ENCODE peak calls at places on chromosomes 6 and 20, in ten cellular contexts. G is adrenal gland, Q is coronary artery, A is tibial artery, L is GM12878, I is H9, Y is mucosa of descending colon, H is brain microvascular endothelial cell, B is fibroblast of lung, F is cardiac fibroblast. O is an unnamed sample.

GRCh38 chr6:39169448-39170344 is 54.7 kb upstream of the SAYSD1 start:
- DNase-seq in G (peak; percentile 58), Q (no peak), A (peak; percentile 62), L (no peak), I (no peak), Y (peak; percentile 83), H (no peak), B (no peak), F (no peak), O (no peak)

GRCh38 chr6:161498359-161498758 is 224.5 kb upstream of the AGPAT4 start:
- DNase-seq in G (no peak), Q (no peak), A (no peak), L (no peak), I (peak; percentile 88), Y (no peak), H (peak; percentile 13), B (peak; percentile 72), F (peak; percentile 62), O (peak; percentile 80)

GRCh38 chr6:158358450-158359077 is 46.3 kb downstream of the TULP4 start:
- DNase-seq in G (peak; percentile 50), Q (no peak), A (no peak), L (no peak), I (no peak), Y (peak; percentile 48), H (no peak), B (no peak), F (no peak), O (no peak)

GRCh38 chr20:36153754-36154695 is 515 bp upstream of the EPB41L1 start:
- DNase-seq in G (peak; percentile 94), Q (peak; percentile 85), A (peak; percentile 95), L (no peak), I (peak; percentile 85), Y (peak; percentile 87), H (peak; percentile 51), B (peak; percentile 68), F (peak; percentile 82), O (peak; percentile 70)

GRCh38 chr6:2578729-2579128 is 172.0 kb downstream of the MYLK4 start:
- DNase-seq in G (no peak), Q (no peak), A (no peak), L (no peak), I (no peak), Y (no peak), H (no peak), B (peak; percentile 12), F (peak; percentile 62), O (no peak)

GRCh38 chr6:26554669-26555504 is 16.7 kb downstream of the HMGN4 start:
- DNase-seq in G (no peak), Q (no peak), A (no peak), L (no peak), I (peak; percentile 58), Y (no peak), H (peak; percentile 75), B (peak; percentile 62), F (peak; percentile 71), O (peak; percentile 53)

GRCh38 chr6:106688177-106688951 is 59.0 kb downstream of the QRSL1 start:
- DNase-seq in G (no peak), Q (no peak), A (no peak), L (peak; percentile 25), I (no peak), Y (no peak), H (no peak), B (no peak), F (no peak), O (peak; percentile 48)

GRCh38 chr6:158711264-158711663 is 61.4 kb downstream of the SYTL3 start:
- DNase-seq in G (no peak), Q (no peak), A (peak; percentile 29), L (no peak), I (no peak), Y (no peak), H (no peak), B (peak; percentile 50), F (peak; percentile 74), O (no peak)

DNA sequence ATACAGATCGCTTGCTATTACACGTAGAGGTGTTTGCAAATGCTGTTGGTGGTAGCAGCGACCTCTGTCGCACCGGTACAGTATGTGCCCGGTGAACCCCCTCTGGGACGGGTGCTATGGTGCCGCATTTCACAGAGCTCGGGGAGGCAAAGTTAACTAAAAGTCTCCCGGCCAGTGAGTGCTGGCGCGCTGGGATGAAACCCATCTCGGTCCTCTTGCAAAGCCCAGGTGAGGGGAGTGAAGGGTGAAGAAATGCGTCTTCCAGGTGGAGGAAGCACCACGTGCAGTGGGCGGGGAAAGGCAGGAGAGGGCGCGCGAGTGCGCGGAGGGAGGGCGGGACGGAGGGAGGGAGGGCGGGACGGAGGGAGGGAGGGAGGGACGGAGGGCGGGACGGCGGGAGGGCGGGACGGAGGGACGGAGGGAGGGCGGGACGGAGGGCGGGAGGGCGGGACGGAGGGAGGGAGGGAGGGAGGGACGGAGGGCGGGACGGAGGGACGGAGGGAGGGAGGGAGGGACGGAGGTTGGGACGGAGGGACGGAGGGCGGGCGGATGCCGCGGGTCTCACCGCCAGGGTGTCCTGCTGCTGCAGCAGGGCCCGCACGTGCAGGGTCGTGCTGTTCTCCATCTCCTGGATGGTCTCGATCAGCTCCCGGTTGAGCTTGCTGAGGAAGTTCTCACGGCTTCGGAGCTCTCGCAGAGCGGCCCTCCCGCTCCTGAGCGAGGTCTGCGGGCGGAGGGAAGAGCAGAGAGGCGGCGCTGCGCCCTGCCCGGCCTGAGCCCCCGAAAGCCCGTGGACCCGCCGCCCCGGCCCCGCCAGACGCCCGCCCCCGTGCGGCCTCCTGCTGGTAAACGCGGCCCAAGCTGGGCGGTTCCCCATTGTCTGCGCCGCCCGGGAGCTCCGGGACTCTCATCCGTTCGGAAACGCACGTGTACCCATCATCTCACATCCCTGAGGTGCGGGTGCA is 11.7 kb downstream of the C20orf96 start:
- DNase-seq in G (peak; percentile 71), Q (no peak), A (peak; percentile 66), L (no peak), I (peak; percentile 81), Y (no peak), H (no peak), B (no peak), F (no peak), O (no peak)
- TF ChIP-seq CTCF in G (no peak), Q (no peak), A (no peak), L (no peak), I (peak; percentile 49), Y (no peak), H (peak; percentile 10), B (no peak), F (peak; percentile 5), O (no peak)

GRCh38 chr6:169097336-169098052 is 156.2 kb downstream of the THBS2 start:
- DNase-seq in G (no peak), Q (no peak), A (no peak), L (no peak), I (no peak), Y (no peak), H (peak; percentile 100), B (peak; percentile 100), F (peak; percentile 94), O (peak; percentile 4)

GRCh38 chr6:169098136-169098535 is 155.5 kb downstream of the THBS2 start:
- DNase-seq in G (no peak), Q (no peak), A (no peak), L (no peak), I (no peak), Y (no peak), H (no peak), B (peak; percentile 66), F (no peak), O (no peak)

GRCh38 chr6:169101036-169101805 is 152.4 kb downstream of the THBS2 start:
- DNase-seq in G (no peak), Q (no peak), A (no peak), L (no peak), I (no peak), Y (no peak), H (no peak), B (peak; percentile 86), F (no peak), O (no peak)

GRCh38 chr6:169101981-169102380 is 151.7 kb downstream of the THBS2 start:
- DNase-seq in G (no peak), Q (no peak), A (no peak), L (no peak), I (no peak), Y (no peak), H (no peak), B (peak; percentile 61), F (peak; percentile 18), O (no peak)

DNA sequence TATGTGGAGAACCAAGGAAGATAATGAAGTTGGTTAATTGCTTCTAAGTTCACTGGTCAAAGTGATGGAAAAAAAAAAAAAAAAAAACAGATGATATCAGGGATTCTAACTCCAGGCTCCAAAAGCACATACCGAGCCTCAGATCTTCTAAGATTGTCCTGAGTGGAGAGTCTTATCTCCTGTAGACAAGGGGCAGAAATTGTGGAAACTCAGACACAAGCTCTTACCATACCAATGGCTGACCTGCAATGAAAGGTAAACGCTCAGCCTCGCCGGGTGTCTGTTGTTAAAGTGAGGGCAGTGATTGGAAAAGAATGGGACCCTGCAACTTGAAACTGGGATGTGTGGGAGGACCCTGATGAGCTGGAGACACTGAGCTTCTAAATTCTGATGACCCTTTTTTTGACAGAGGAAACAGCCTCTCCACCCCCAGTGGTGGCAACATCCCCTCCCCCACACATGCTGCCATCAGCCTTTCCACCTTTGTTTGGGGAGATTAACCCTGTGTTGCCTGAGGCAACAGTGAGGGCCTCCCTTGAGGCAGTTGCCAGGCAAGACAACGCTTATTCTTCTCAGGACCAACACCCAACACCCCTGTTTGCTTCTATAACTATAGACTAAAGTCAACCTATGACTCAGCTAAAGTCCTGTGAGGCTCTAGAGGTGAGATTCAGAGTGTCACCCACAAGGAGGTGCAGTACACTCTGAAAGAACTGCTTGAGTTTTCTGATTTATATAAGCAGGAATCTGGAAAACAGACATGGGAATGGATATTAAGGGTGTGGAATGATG is 154.0 kb downstream of the THBS2 start:
- DNase-seq in G (no peak), Q (no peak), A (no peak), L (no peak), I (peak; percentile 33), Y (no peak), H (peak; percentile 58), B (peak; percentile 63), F (peak; percentile 47), O (peak; percentile 56)
- TF ChIP-seq CTCF in G (no peak), Q (no peak), A (no peak), L (no peak), I (peak; percentile 36), Y (no peak), H (peak; percentile 45), B (no peak), F (peak; percentile 9), O (peak; percentile 36)

DNA sequence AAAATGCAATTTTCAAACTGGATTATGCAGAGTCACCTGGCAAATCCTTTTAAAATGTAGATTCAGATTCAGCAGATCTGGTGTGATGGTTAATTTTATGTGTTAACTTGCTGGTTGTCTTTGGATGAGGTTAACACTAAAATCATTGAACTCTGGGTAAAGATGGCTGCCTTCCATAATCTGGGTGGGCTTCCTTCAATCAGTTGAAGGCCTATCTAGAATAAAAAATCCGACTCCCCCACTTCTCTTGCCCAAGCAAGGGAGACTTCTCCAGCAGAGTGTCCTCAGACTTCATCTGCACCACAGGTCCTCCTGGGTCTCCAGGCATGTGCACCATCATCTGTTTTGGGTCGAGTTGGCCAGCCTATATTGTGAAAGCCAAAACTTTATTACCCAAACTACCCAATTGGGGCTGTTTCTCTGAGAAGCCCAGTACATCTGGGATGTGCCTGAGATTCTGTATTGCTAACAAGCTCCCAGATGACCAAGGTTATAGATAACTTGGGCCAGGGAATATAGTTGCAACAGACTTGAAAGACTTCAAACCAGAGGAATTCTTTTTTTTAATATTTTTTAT is 1.6 kb upstream of the SLC17A5 start:
- DNase-seq in G (no peak), Q (no peak), A (no peak), L (no peak), I (no peak), Y (no peak), H (no peak), B (no peak), F (no peak), O (no peak)
- TF ChIP-seq CTCF in G (no peak), Q (no peak), A (no peak), L (no peak), I (no peak), Y (no peak), H (no peak), B (no peak), F (no peak), O (no peak)

GRCh38 chr6:149863846-149864577 is at the start of gene LRP11:
- DNase-seq in G (peak; percentile 94), Q (peak; percentile 89), A (peak; percentile 92), L (no peak), I (peak; percentile 95), Y (peak; percentile 94), H (peak; percentile 69), B (peak; percentile 76), F (peak; percentile 86), O (peak; percentile 87)

GRCh38 chr6:149861603-149862423 is 2.3 kb downstream of the LRP11 start:
- DNase-seq in G (no peak), Q (no peak), A (no peak), L (no peak), I (no peak), Y (no peak), H (no peak), B (peak; percentile 45), F (no peak), O (no peak)

GRCh38 chr6:149863596-149863845 is 638 bp downstream of the LRP11 start:
- DNase-seq in G (no peak), Q (no peak), A (peak; percentile 71), L (no peak), I (no peak), Y (no peak), H (no peak), B (no peak), F (no peak), O (no peak)

GRCh38 chr6:149864578-149865535 is 698 bp upstream of the LRP11 start:
- DNase-seq in G (peak; percentile 78), Q (no peak), A (no peak), L (no peak), I (no peak), Y (no peak), H (peak; percentile 79), B (peak; percentile 68), F (peak; percentile 78), O (peak; percentile 74)

DNA sequence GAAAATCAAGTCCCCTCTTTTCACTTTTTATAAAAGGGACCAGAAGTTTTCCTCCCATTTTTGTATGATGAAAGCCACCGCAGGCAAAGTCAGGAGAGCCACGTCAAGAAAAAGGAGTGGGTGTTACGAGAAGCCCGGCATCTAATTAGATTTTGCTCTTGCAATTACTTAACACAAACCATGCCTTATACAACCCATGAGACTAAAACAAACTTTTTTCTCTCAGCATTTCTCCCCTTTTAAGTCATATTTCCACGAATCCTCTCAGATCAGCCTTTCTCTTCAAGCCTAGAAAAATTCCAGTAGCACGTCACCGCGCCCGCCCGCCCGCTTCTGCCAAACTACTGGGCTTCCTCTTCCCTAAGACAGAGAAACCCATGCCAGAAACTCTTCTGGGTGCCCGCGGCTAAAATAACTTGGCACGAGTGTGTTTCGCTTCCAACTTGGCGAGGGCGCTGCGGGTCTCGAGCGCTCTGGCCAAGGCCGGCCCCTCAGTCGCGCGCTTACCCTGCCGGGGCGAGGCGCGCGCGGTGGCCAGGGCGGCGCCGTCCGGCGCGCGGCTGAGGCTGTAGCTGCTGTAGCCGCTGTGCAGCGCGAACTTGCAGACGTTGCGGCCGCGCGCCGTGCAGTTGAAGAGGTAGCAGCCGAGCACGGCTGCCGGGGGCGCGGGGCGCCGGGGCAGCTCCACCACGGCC is 1.1 kb downstream of the LRP11 start:
- DNase-seq in G (peak; percentile 89), Q (peak; percentile 89), A (peak; percentile 92), L (no peak), I (peak; percentile 51), Y (peak; percentile 77), H (no peak), B (peak; percentile 69), F (peak; percentile 87), O (peak; percentile 97)
- TF ChIP-seq CTCF in G (no peak), Q (no peak), A (no peak), L (no peak), I (no peak), Y (no peak), H (no peak), B (no peak), F (no peak), O (no peak)